ENCODE peak calls at places on chromosomes 7 and 10, in seven cellular contexts. C, T, J, R, V, P and G are unnamed samples.

GRCh38 chr7:17917842-17918241 is 22.5 kb downstream of the SNX13 start:
- DNase-seq in C (no peak), T (no peak), J (no peak), R (no peak), V (no peak), P (no peak), G (no peak)

GRCh38 chr10:22435650-22436049 is 90.4 kb downstream of the SPAG6 start:
- DNase-seq in C (no peak), T (no peak), J (no peak), R (no peak), V (no peak), P (no peak), G (no peak)

GRCh38 chr7:31782411-31782991 is 95.5 kb downstream of the PPP1R17 start:
- DNase-seq in C (peak; percentile 67), T (no peak), J (no peak), R (peak; percentile 67), V (peak; percentile 39), P (no peak), G (no peak)

GRCh38 chr7:98869374-98870070 is at the start of gene TMEM130:
- DNase-seq in C (no peak), T (no peak), J (no peak), R (no peak), V (no peak), P (no peak), G (no peak)

GRCh38 chr7:123271231-123271630 is 71.5 kb upstream of the SLC13A1 start:
- DNase-seq in C (no peak), T (no peak), J (no peak), R (peak; percentile 2), V (no peak), P (no peak), G (no peak)

GRCh38 chr7:55504093-55504859 is 68.0 kb downstream of the VOPP1 start:
- DNase-seq in C (no peak), T (no peak), J (no peak), R (peak; percentile 25), V (no peak), P (no peak), G (no peak)

GRCh38 chr10:75062191-75062849 is 49.1 kb upstream of the SAMD8 start:
- DNase-seq in C (no peak), T (no peak), J (no peak), R (peak; percentile 91), V (no peak), P (no peak), G (peak; percentile 52)

GRCh38 chr7:64793106-64793755 is 997 bp upstream of the ZNF138 start:
- DNase-seq in C (no peak), T (no peak), J (no peak), R (no peak), V (no peak), P (no peak), G (no peak)

GRCh38 chr7:104208421-104208780 is 588 bp upstream of the ORC5 start:
- DNase-seq in C (no peak), T (no peak), J (no peak), R (no peak), V (no peak), P (no peak), G (no peak)

GRCh38 chr10:131135716-131136115 is 175.8 kb downstream of the TCERG1L start:
- DNase-seq in C (no peak), T (no peak), J (no peak), R (no peak), V (no peak), P (no peak), G (no peak)

DNA sequence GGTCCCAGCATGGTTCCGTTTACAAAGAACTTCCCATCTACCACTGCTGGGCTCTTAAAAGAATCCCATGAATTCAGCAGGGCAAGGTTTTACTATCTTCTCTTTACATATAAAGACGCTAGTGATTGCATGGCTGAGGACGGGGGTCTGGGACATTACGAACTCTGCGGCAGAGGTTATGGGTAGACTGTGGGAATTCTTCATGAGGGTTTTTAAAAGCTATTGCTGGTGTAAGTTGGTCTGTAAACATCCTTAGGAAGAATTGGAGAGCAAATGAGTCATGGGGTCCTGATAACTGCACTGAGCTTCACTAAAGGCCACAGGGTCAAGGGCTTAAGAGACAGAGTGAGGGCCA is 53.1 kb upstream of the TMEM72 start:
- DNase-seq in C (no peak), T (no peak), J (no peak), R (no peak), V (no peak), P (no peak), G (no peak)
- H3K27ac ChIP-seq in C (no peak overlapping the region), T (no peak overlapping the region), J (no peak overlapping the region), R (no peak overlapping the region), V (no peak overlapping the region), P (no peak overlapping the region), G (no peak overlapping the region)

DNA sequence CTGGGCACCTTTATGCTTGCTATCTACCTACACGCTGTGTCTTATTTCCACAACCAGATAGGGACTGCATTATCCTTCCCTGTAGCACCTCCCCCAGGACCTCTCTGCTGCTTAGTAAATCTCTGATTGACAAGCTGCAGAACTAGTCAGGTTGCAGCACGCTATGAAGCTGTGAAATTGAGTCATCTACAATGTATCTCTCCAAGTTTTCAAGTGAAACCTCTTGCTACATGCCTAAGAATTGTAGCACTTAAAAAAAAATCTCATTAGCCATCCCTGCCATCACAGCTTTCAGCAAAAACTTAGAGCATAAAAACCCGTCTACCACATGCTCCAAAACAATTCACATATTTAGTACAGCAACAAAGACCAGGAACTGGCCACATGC is 69.7 kb upstream of the FGFR2 start:
- DNase-seq in C (no peak), T (peak; percentile 33), J (no peak), R (peak; percentile 68), V (no peak), P (no peak), G (no peak)
- H3K4me3 ChIP-seq in C (no peak overlapping the region), T (no peak overlapping the region), J (peak overlapping the region; percentile 51), R (no peak overlapping the region), V (no peak overlapping the region), P (no peak overlapping the region), G (no peak overlapping the region)

GRCh38 chr7:158114056-158114850 is 473.4 kb downstream of the PTPRN2 start:
- DNase-seq in C (no peak), T (no peak), J (no peak), R (no peak), V (no peak), P (no peak), G (no peak)
- H3K27ac ChIP-seq in C (no peak overlapping the region), T (no peak overlapping the region), J (no peak overlapping the region), R (no peak overlapping the region), V (no peak overlapping the region), P (no peak overlapping the region), G (no peak overlapping the region)

GRCh38 chr7:92611735-92612134 is 21.5 kb upstream of the FAM133B start:
- DNase-seq in C (no peak), T (no peak), J (no peak), R (no peak), V (no peak), P (no peak), G (no peak)
- H3K4me3 ChIP-seq in C (no peak overlapping the region), T (no peak overlapping the region), J (no peak overlapping the region), R (no peak overlapping the region), V (no peak overlapping the region), P (no peak overlapping the region), G (no peak overlapping the region)

GRCh38 chr7:28669329-28669728 is 257.0 kb downstream of the CREB5 start:
- DNase-seq in C (no peak), T (no peak), J (no peak), R (no peak), V (no peak), P (no peak), G (no peak)
- H3K27ac ChIP-seq in C (no peak overlapping the region), T (no peak overlapping the region), J (no peak overlapping the region), R (no peak overlapping the region), V (no peak overlapping the region), P (no peak overlapping the region), G (peak overlapping the region; percentile 56)

GRCh38 chr10:18254086-18254485 is 113.9 kb downstream of the CACNB2 start:
- DNase-seq in C (no peak), T (no peak), J (no peak), R (peak; percentile 20), V (no peak), P (no peak), G (no peak)
- H3K4me3 ChIP-seq in C (no peak overlapping the region), T (no peak overlapping the region), J (no peak overlapping the region), R (no peak overlapping the region), V (no peak overlapping the region), P (no peak overlapping the region), G (no peak overlapping the region)

DNA sequence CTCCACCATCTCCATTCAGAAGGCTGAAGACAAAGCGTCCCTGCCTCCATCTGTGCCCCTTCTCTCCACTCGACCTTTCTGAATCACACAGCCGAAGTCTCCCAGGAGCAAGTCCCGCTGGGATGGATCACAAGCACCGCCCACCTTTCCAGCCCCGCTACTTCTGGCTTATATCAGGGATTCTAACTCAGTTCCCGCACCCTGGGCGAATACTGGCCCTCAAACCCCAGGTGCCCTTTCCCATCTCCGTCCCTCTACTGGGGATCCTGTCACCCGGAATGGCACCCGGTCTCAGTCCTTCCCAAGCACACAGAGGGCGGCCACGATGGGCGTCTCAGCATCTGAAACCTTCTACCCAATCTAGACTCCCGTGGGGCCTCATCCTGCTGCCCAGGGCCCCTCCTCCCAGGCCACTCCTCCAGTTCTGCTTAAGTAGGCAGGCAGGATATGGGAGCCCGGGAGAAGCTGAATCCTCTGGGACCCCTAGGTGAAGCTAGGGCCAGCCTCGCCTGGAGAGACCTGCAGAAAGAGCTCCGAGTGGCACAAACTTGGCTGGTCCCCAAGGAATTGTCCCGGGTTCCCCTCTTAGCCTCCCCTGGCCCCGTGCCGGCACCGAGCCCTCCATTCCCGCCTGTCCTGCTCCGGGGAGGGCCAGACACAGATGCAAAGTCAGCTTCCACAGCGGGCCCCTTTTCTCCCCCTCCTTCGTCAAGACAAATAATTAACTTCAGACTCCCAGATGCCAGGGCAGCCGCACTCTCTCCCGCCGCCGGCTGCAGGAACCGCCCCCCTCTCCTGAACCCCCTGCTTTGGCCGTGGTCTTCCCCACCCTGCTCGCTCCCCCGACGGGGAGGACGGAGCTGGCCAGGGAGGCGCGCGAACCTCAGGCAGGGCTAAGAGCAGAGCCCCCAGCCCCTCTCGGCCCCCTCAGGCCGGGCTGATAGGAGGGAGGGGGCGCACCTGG is 622 bp downstream of the KCP start:
- DNase-seq in C (no peak), T (no peak), J (no peak), R (peak; percentile 25), V (no peak), P (no peak), G (no peak)
- H3K27ac ChIP-seq in C (no peak overlapping the region), T (no peak overlapping the region), J (no peak overlapping the region), R (no peak overlapping the region), V (no peak overlapping the region), P (no peak overlapping the region), G (no peak overlapping the region)

GRCh38 chr10:70597856-70598815 is 4.4 kb downstream of the PRF1 start:
- DNase-seq in C (no peak), T (no peak), J (no peak), R (no peak), V (no peak), P (no peak), G (no peak)
- H3K4me3 ChIP-seq in C (no peak overlapping the region), T (no peak overlapping the region), J (no peak overlapping the region), R (no peak overlapping the region), V (no peak overlapping the region), P (no peak overlapping the region), G (no peak overlapping the region)